ENCODE peak calls at places on chromosomes 13 and 19, in nine cellular contexts. M, E, B, G, F, K, W, U and Z are unnamed samples.

GRCh38 chr13:44899967-44900366 is 89.3 kb downstream of the NUFIP1 start:
- DNase-seq in U (no peak), M (no peak), K (no peak), W (no peak), F (no peak), G (no peak), E (no peak), B (no peak), Z (no peak)

GRCh38 chr19:16590876-16591802 is 18.9 kb upstream of the SLC35E1 start:
- DNase-seq in E (no peak), B (no peak), G (no peak), W (no peak), U (no peak), K (no peak), M (no peak), F (no peak), Z (no peak)

GRCh38 chr13:107450426-107450825 is 764.9 kb downstream of the LIG4 start:
- DNase-seq in M (no peak), F (no peak), W (no peak), K (no peak), E (no peak), B (no peak), U (no peak), G (no peak), Z (no peak)

GRCh38 chr19:35513975-35514809 is 743 bp upstream of the DMKN start:
- DNase-seq in F (no peak), E (peak), W (no peak), G (no peak), K (no peak), M (peak), U (no peak), B (no peak), Z (no peak)

GRCh38 chr13:47038196-47038595 is 141.3 kb upstream of the HTR2A start:
- DNase-seq in U (no peak), G (no peak), M (no peak), E (no peak), B (no peak), F (no peak), W (no peak), K (no peak), Z (no peak)

GRCh38 chr19:4557971-4558941 is 1.2 kb downstream of the SEMA6B start:
- DNase-seq in E (peak), K (no peak), B (peak), W (no peak), M (no peak), G (no peak), U (no peak), F (no peak), Z (no peak)

GRCh38 chr19:34996978-34997640 is 3.0 kb upstream of the GRAMD1A start:
- DNase-seq in U (no peak), K (no peak), M (no peak), F (no peak), W (peak), G (no peak), E (no peak), B (no peak), Z (no peak)

GRCh38 chr19:1324792-1325567 is 39.3 kb downstream of the EFNA2 start:
- DNase-seq in W (peak), M (peak), E (peak), G (no peak), K (peak), B (peak), F (peak), U (peak), Z (no peak)

GRCh38 chr13:30832845-30833332 is 73.2 kb upstream of the MEDAG start:
- DNase-seq in K (peak), B (peak), E (peak), W (no peak), F (no peak), M (peak), U (no peak), G (peak), Z (no peak)

GRCh38 chr13:95481051-95481775 is 71.3 kb upstream of the CLDN10 start:
- DNase-seq in F (no peak), B (no peak), M (no peak), U (no peak), W (no peak), K (no peak), E (no peak), G (no peak), Z (no peak)

GRCh38 chr19:24159707-24160106 is 72.7 kb downstream of the ZNF254 start:
- DNase-seq in F (no peak), M (no peak), K (no peak), G (peak), E (peak), B (no peak), U (no peak), W (no peak), Z (peak)

GRCh38 chr13:80824231-80824630 is 483.3 kb upstream of the SPRY2 start:
- DNase-seq in M (no peak), U (no peak), K (no peak), G (no peak), W (no peak), B (no peak), E (no peak), F (no peak), Z (no peak)

GRCh38 chr19:30742981-30743380 is 370.8 kb downstream of the ZNF536 start:
- DNase-seq in G (no peak), B (no peak), F (no peak), K (no peak), M (no peak), U (no peak), W (no peak), E (no peak), Z (peak)

GRCh38 chr19:31356587-31357314 is 7.5 kb upstream of the TSHZ3 start:
- DNase-seq in E (peak), M (no peak), G (no peak), W (no peak), B (no peak), U (no peak), K (no peak), F (no peak), Z (no peak)

GRCh38 chr13:31742102-31742695 is 2.9 kb downstream of the RXFP2 start:
- DNase-seq in M (peak), F (peak), U (peak), E (peak), B (peak), G (peak), K (peak), W (peak), Z (peak)

GRCh38 chr13:37960427-37960826 is 90.9 kb upstream of the TRPC4 start:
- DNase-seq in K (no peak), W (no peak), G (no peak), U (no peak), B (no peak), E (peak), M (no peak), F (no peak), Z (no peak)

GRCh38 chr13:44063881-44064280 is 184.2 kb downstream of the LACC1 start:
- DNase-seq in B (no peak), K (no peak), F (no peak), M (no peak), G (no peak), W (no peak), E (no peak), U (no peak), Z (no peak)

GRCh38 chr13:41637578-41637977 is 180.2 kb downstream of the RGCC start:
- DNase-seq in M (no peak), K (no peak), E (no peak), U (no peak), G (no peak), F (no peak), W (no peak), B (no peak), Z (no peak)

GRCh38 chr19:6362024-6362344 is 653 bp downstream of the CLPP start:
- DNase-seq in M (no peak), U (no peak), W (no peak), F (no peak), G (no peak), K (no peak), E (no peak), B (peak), Z (peak)

GRCh38 chr13:89568276-89568675 is 1779.2 kb upstream of the MIR17HG start:
- DNase-seq in W (no peak), K (no peak), U (no peak), B (no peak), F (no peak), M (no peak), E (no peak), G (no peak), Z (no peak)

GRCh38 chr13:98035373-98035772 is 81.9 kb downstream of the IPO5 start:
- DNase-seq in F (no peak), W (no peak), M (no peak), K (no peak), G (no peak), U (no peak), E (no peak), B (no peak), Z (no peak)

GRCh38 chr13:98039261-98039660 is 85.8 kb downstream of the IPO5 start:
- DNase-seq in W (no peak), F (no peak), M (no peak), G (no peak), K (peak), B (no peak), U (no peak), E (no peak), Z (no peak)

GRCh38 chr13:98032168-98032567 is 78.7 kb downstream of the IPO5 start:
- DNase-seq in B (no peak), K (no peak), G (no peak), E (no peak), U (no peak), W (no peak), M (no peak), F (no peak), Z (no peak)

GRCh38 chr13:98033277-98034247 is 80.1 kb downstream of the IPO5 start:
- DNase-seq in G (no peak), F (no peak), E (peak), W (no peak), U (no peak), M (peak), K (peak), B (no peak), Z (peak)
- TF ChIP-seq CTCF in G (no peak), F (peak), E (peak), W (no peak), U (no peak), M (peak), K (no peak), B (no peak), Z (peak)

GRCh38 chr19:42311612-42312160 is 1.4 kb upstream of the TMEM145 start:
- DNase-seq in W (no peak), E (peak), B (no peak), G (no peak), F (no peak), U (no peak), M (no peak), K (no peak), Z (peak)

GRCh38 chr19:42312370-42312769 is 739 bp upstream of the TMEM145 start:
- DNase-seq in W (no peak), K (no peak), F (no peak), M (no peak), B (no peak), E (no peak), U (no peak), G (no peak), Z (no peak)

GRCh38 chr19:42315024-42315423 is 1.9 kb downstream of the TMEM145 start:
- DNase-seq in F (no peak), M (no peak), E (no peak), K (no peak), B (no peak), W (no peak), U (no peak), G (no peak), Z (no peak)

GRCh38 chr19:42313840-42314755 is 989 bp downstream of the TMEM145 start:
- DNase-seq in W (no peak), K (no peak), M (no peak), B (no peak), U (no peak), E (no peak), F (no peak), G (no peak), Z (no peak)

GRCh38 chr19:42313096-42313839 is at the start of gene TMEM145:
- DNase-seq in G (no peak), U (peak), E (peak), K (no peak), B (peak), M (no peak), F (peak), W (peak), Z (peak)
- TF ChIP-seq CTCF in G (peak), U (no peak), E (no peak), K (no peak), B (no peak), M (peak), F (peak), W (no peak), Z (peak)

DNA sequence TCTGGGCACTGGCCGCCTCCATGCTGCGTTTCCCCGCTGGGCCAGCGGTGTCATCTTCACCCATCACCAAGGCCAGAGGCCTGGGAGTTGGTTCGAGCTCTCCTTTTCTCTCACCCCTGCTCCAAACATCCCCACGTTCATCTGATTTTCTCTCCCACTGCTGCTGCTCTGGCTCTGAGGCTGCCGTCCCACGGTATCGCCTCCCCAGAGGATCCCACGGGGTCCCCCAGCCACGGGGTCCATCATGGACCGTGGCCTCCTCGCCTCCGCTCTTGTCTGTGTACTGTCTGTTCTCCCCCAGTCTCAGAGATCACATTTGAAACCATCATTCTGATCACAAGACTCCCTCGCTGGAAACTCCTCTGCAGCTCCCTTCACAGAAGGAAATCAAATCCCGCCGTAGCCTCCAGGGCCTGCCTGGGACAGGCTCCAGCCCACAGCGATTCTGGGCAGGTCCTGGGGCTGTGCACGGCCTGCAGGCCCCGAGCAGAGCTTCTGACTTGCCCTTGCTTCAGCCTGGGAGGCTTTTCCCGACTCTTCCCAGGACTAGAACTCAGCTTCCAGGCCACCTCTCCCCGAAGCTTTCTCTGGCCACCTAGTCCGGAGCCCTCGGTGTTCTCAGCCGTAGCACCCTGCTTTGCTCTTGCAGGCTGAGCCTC is 64.3 kb downstream of the SOX1 start:
- DNase-seq in F (no peak), U (no peak), M (no peak), W (no peak), B (peak), G (no peak), K (peak), E (no peak), Z (no peak)
- TF ChIP-seq CTCF in F (no peak), U (no peak), M (no peak), W (no peak), B (no peak), G (no peak), K (no peak), E (no peak), Z (no peak)

DNA sequence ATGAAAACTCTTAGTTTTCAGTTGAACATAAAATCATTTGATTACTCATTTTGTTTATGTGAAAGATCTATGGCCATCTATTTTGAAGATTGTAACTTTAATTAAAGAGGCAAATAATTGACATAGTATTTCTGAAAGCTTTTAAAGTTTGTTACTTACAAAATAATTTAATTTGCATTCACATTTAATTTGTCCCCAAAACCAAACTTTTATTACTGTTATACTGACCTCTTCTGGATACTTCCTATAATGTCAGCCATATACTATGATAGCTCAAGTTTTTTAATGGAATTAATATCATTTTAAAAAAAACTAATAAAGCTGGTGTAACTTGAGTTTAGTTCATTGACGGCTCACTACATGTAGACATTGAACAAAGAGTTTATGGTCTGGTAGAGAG is 4.9 kb upstream of the SGCG start:
- DNase-seq in W (no peak), U (no peak), F (no peak), M (peak), K (no peak), B (no peak), G (no peak), E (peak), Z (no peak)
- TF ChIP-seq CTCF in W (no peak), U (peak), F (peak), M (no peak), K (no peak), B (no peak), G (peak), E (peak), Z (no peak)

DNA sequence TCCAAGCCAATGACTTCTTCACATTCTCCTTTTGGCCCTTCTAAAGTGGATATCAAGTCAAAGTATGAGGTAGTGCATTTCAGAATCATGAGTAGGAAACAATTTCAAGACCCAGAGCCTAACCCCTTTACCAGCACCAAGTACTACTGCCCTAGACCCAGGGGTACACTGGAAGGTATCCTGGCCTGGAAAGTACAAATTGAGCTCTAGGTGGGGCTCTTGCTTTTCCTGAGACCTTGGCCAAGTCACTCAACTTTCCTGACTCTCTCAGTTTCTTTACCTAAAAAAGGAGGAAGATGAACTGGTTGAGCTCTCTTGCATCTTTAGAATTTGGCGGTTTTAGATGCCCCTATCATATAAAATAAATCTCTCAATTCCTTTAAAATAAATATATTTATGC is 204.7 kb downstream of the FGF14 start:
- DNase-seq in K (no peak), M (no peak), W (no peak), B (no peak), G (no peak), F (no peak), E (peak), U (no peak), Z (peak)
- TF ChIP-seq CTCF in K (no peak), M (no peak), W (no peak), B (no peak), G (peak), F (no peak), E (peak), U (no peak), Z (peak)

GRCh38 chr19:39546599-39546998 is 6.6 kb upstream of the EID2 start:
- DNase-seq in M (no peak), K (no peak), U (no peak), B (no peak), F (no peak), E (peak), W (no peak), G (no peak), Z (no peak)

GRCh38 chr19:39544920-39545319 is 5.0 kb upstream of the EID2 start:
- DNase-seq in B (no peak), E (no peak), G (no peak), F (no peak), W (no peak), K (no peak), U (no peak), M (no peak), Z (no peak)

GRCh38 chr19:39544201-39544903 is 4.4 kb upstream of the EID2 start:
- DNase-seq in G (no peak), F (no peak), K (no peak), U (no peak), E (no peak), B (no peak), M (no peak), W (no peak), Z (no peak)

GRCh38 chr19:39542198-39542597 is 2.2 kb upstream of the EID2 start:
- DNase-seq in U (no peak), K (no peak), B (no peak), F (no peak), G (no peak), W (no peak), M (no peak), E (peak), Z (no peak)

DNA sequence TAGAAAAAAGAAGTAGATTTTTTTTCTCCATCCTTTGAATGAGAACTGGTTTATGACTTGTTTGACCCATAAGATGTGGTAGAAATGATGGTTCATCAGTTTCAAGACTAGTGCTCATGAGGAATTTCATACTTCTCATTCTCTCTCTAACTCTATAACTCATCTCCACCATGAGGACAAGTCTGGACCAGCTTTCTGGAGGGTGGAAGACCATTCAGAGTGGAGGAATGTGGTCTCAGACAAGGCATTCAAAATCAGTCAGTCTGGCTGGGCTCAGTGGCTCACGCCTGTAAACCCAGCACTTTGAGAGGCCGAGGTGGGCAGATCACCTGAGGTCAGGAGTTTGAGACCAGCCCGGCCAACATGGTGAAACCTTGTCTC is 3.5 kb upstream of the EID2 start:
- DNase-seq in W (no peak), M (no peak), F (no peak), K (no peak), B (no peak), U (no peak), E (no peak), G (no peak), Z (no peak)
- TF ChIP-seq CTCF in W (no peak), M (no peak), F (no peak), K (no peak), B (no peak), U (no peak), E (no peak), G (no peak), Z (no peak)

GRCh38 chr13:97753942-97754670 is 199.4 kb upstream of the IPO5 start:
- DNase-seq in F (no peak), W (no peak), M (no peak), K (no peak), U (no peak), B (no peak), E (peak), G (no peak), Z (peak)
- TF ChIP-seq CTCF in F (no peak), W (no peak), M (peak), K (no peak), U (no peak), B (no peak), E (peak), G (peak), Z (peak)

GRCh38 chr19:41249707-41250423 is 14.3 kb upstream of the HNRNPUL1 start:
- DNase-seq in W (no peak), B (no peak), U (no peak), F (no peak), K (peak), M (no peak), G (no peak), E (peak), Z (peak)

GRCh38 chr19:41253660-41254059 is 10.5 kb upstream of the HNRNPUL1 start:
- DNase-seq in M (no peak), U (no peak), B (no peak), G (no peak), E (no peak), W (no peak), K (no peak), F (no peak), Z (no peak)

GRCh38 chr19:41255171-41255570 is 9.0 kb upstream of the HNRNPUL1 start:
- DNase-seq in W (no peak), M (no peak), B (no peak), U (no peak), K (no peak), F (no peak), E (no peak), G (no peak), Z (no peak)
- TF ChIP-seq CTCF in W (no peak), M (no peak), B (no peak), U (no peak), K (no peak), F (no peak), E (no peak), G (no peak), Z (no peak)

GRCh38 chr13:51803422-51804294 is at the start of gene DHRS12:
- DNase-seq in U (peak), E (peak), G (peak), M (peak), K (peak), W (peak), B (peak), F (peak), Z (peak)
- TF ChIP-seq CTCF in U (no peak), E (no peak), G (peak), M (no peak), K (no peak), W (no peak), B (no peak), F (peak), Z (no peak)